ENCODE peak calls at places on chromosomes 7 and 10, in seven cellular contexts. D is nephron progenitor cell, E is OCI-LY7, H is dorsolateral prefrontal cortex, T is fibroblast of mammary gland, X is coronary artery, J is AG10803. A is an unnamed sample.

GRCh38 chr7:36408589-36408988 is 18.9 kb downstream of the ANLN start:
- DNase-seq in D (no peak), E (no peak), H (no peak), T (peak), X (no peak), J (no peak), A (no peak)

GRCh38 chr10:124864421-124865193 is 63.0 kb downstream of the ABRAXAS2 start:
- DNase-seq in D (no peak), E (no peak), H (no peak), T (no peak), X (no peak), J (no peak), A (no peak)

GRCh38 chr10:341081-341740 is 206.0 kb downstream of the ZMYND11 start:
- DNase-seq in D (no peak), E (no peak), H (no peak), T (no peak), X (no peak), J (no peak), A (peak)

GRCh38 chr10:117967149-117967548 is 79.6 kb downstream of the RAB11FIP2 start:
- DNase-seq in D (no peak), E (no peak), H (no peak), T (no peak), X (no peak), J (no peak), A (no peak)

GRCh38 chr10:47026301-47027107 is 115.3 kb downstream of the PTPN20 start:
- DNase-seq in D (no peak), E (no peak), H (peak), T (no peak), X (peak), J (no peak), A (no peak)

GRCh38 chr7:135650831-135651573 is 11.3 kb upstream of the STMP1 start:
- DNase-seq in D (no peak), E (no peak), H (no peak), T (peak), X (no peak), J (peak), A (no peak)

GRCh38 chr7:92460109-92460508 is 12.8 kb downstream of the GATAD1 start:
- DNase-seq in D (no peak), E (no peak), H (no peak), T (no peak), X (no peak), J (no peak), A (no peak)

GRCh38 chr10:111856631-111857030 is 326.9 kb downstream of the GPAM start:
- DNase-seq in D (no peak), E (no peak), H (no peak), T (peak), X (no peak), J (peak), A (no peak)

GRCh38 chr7:24829787-24830186 is 72.5 kb upstream of the GSDME start:
- DNase-seq in D (no peak), E (no peak), H (no peak), T (peak), X (no peak), J (no peak), A (no peak)

GRCh38 chr7:142838461-142839213 is 16.2 kb upstream of the EPHB6 start:
- DNase-seq in D (no peak), E (no peak), H (no peak), T (no peak), X (no peak), J (no peak), A (no peak)

GRCh38 chr7:35985126-35985754 is 167.8 kb upstream of the EEPD1 start:
- DNase-seq in D (peak), E (peak), H (peak), T (peak), X (peak), J (peak), A (peak)

GRCh38 chr10:121484401-121484800 is 113.8 kb downstream of the FGFR2 start:
- DNase-seq in D (no peak), E (no peak), H (no peak), T (no peak), X (no peak), J (no peak), A (no peak)

GRCh38 chr7:7103343-7104313 is 78.7 kb upstream of the C1GALT1 start:
- DNase-seq in D (no peak), E (peak), H (no peak), T (peak), X (no peak), J (peak), A (no peak)

GRCh38 chr10:91643700-91644099 is 10.8 kb upstream of the PPP1R3C start:
- DNase-seq in D (peak), E (no peak), H (no peak), T (no peak), X (no peak), J (no peak), A (no peak)

GRCh38 chr10:123445336-123445735 is 220.8 kb upstream of the GPR26 start:
- DNase-seq in D (no peak), E (no peak), H (no peak), T (no peak), X (no peak), J (no peak), A (no peak)

GRCh38 chr10:17290226-17290625 is 62.2 kb downstream of the VIM start:
- DNase-seq in D (no peak), E (peak), H (no peak), T (peak), X (no peak), J (no peak), A (no peak)

GRCh38 chr7:105805619-105806018 is 70.8 kb downstream of the ATXN7L1 start:
- DNase-seq in D (peak), E (no peak), H (no peak), T (peak), X (peak), J (no peak), A (no peak)

GRCh38 chr7:112157072-112157471 is 49.1 kb downstream of the DOCK4 start:
- DNase-seq in D (no peak), E (no peak), H (no peak), T (peak), X (no peak), J (peak), A (no peak)

GRCh38 chr7:77289387-77289786 is 89.8 kb upstream of the FGL2 start:
- DNase-seq in D (no peak), E (no peak), H (no peak), T (no peak), X (no peak), J (no peak), A (no peak)

GRCh38 chr7:92360387-92360786 is 86.9 kb upstream of the GATAD1 start:
- DNase-seq in D (no peak), E (no peak), H (no peak), T (no peak), X (no peak), J (peak), A (no peak)

DNA sequence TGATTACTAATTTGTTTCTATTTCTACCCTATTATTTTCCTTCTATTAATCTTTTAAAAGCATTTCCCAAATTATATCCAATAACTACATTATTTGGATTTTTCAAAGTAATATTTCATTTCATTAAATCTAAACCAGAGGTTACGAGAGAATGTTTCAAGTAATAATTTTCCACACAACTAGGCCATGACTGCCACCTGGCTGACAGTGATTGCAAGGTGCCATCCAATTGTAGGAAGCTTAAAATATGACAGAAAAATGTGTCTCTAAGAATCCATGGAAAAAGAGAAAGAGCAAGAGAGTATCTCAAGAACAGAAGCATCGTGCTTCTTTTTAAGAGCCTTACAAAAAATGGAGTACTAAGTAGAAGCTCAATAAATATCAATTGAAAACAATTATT is 48.7 kb downstream of the TPK1 start:
- DNase-seq in D (no peak), E (peak), H (no peak), T (no peak), X (no peak), J (no peak), A (no peak)
- TF ChIP-seq CTCF in D (no peak), E (peak), H (no peak), T (peak), X (peak), J (no peak), A (no peak)

GRCh38 chr7:33932832-33933468 is 27.6 kb downstream of the BMPER start:
- DNase-seq in D (peak), E (peak), H (peak), T (peak), X (peak), J (peak), A (peak)

GRCh38 chr7:33932221-33932620 is 26.9 kb downstream of the BMPER start:
- DNase-seq in D (no peak), E (no peak), H (no peak), T (peak), X (no peak), J (no peak), A (no peak)

GRCh38 chr7:33926535-33926934 is 21.2 kb downstream of the BMPER start:
- DNase-seq in D (no peak), E (no peak), H (no peak), T (peak), X (no peak), J (peak), A (no peak)

GRCh38 chr7:33933611-33934281 is 28.4 kb downstream of the BMPER start:
- DNase-seq in D (no peak), E (no peak), H (no peak), T (peak), X (no peak), J (peak), A (no peak)

DNA sequence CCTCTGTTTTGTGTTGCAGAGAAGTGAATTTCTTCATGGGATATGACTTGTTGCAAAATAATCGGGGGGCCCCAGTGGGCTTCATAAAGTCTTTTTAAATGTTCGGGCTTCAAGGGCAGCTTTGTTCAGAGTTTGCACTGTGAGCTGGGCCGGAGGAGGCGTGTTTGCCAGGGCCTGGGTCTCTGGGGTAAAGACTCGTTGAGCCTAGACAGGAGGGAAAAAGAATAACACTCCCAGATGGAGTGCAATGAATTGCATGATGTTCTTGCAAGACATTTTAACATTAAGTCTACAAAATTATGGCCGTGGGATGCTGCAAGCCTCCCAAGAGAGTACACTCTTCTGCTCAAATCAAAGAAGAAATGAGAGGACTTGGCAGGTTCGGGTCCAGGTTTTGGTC is 23.6 kb downstream of the BMPER start:
- DNase-seq in D (no peak), E (no peak), H (no peak), T (no peak), X (no peak), J (no peak), A (no peak)
- TF ChIP-seq CTCF in D (no peak), E (no peak), H (no peak), T (no peak), X (no peak), J (no peak), A (no peak)

GRCh38 chr10:132827423-132827789 is 41.5 kb upstream of the NKX6-2 start:
- DNase-seq in D (no peak), E (no peak), H (no peak), T (no peak), X (no peak), J (no peak), A (no peak)

GRCh38 chr10:132829403-132829802 is 43.5 kb upstream of the NKX6-2 start:
- DNase-seq in D (no peak), E (no peak), H (no peak), T (no peak), X (no peak), J (no peak), A (no peak)

GRCh38 chr10:132828681-132829080 is 42.7 kb upstream of the NKX6-2 start:
- DNase-seq in D (no peak), E (no peak), H (no peak), T (no peak), X (no peak), J (no peak), A (no peak)

GRCh38 chr10:132827861-132828539 is 42.1 kb upstream of the NKX6-2 start:
- DNase-seq in D (no peak), E (no peak), H (no peak), T (no peak), X (no peak), J (no peak), A (no peak)

GRCh38 chr10:132826524-132827422 is 40.8 kb upstream of the NKX6-2 start:
- DNase-seq in D (no peak), E (no peak), H (no peak), T (no peak), X (no peak), J (no peak), A (no peak)
- TF ChIP-seq CTCF in D (no peak), E (no peak), H (no peak), T (no peak), X (no peak), J (no peak), A (no peak)

GRCh38 chr10:8052970-8053445 is 1.5 kb upstream of the GATA3 start:
- DNase-seq in D (no peak), E (no peak), H (no peak), T (no peak), X (no peak), J (no peak), A (no peak)
- TF ChIP-seq CTCF in D (no peak), E (peak), H (no peak), T (no peak), X (peak), J (no peak), A (peak)

GRCh38 chr7:55474944-55475911 is 97.1 kb downstream of the VOPP1 start:
- DNase-seq in D (no peak), E (no peak), H (no peak), T (no peak), X (peak), J (no peak), A (no peak)
- TF ChIP-seq CTCF in D (no peak), E (no peak), H (no peak), T (no peak), X (no peak), J (no peak), A (no peak)

DNA sequence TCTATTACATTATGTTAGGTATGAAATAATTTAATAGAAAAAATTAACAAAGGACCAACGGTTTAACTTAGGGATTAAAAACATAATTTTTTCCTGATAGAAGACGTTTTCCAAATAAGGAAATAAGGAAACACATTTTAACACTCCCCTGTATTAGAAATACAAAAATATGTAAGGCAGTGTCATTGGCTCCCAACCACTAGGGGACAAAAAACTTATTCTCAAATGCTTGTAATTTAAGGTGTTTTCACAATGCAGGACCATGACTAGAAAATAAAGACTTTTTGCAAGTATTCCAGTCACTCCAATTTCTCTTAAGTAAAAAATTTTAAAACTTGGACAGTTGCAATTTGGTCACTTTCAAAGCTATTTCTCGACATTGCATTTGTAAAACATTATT is 98.8 kb upstream of the ODAD2 start:
- DNase-seq in D (no peak), E (no peak), H (no peak), T (no peak), X (no peak), J (no peak), A (no peak)
- TF ChIP-seq CTCF in D (no peak), E (no peak), H (no peak), T (no peak), X (no peak), J (no peak), A (no peak)

A was measured in CD14-positive monocyte.